ENCODE peak calls at places on chromosomes 16 and 17, in nine cellular contexts. One of them, this sample, is unnamed.

GRCh38 chr17:82370471-82371332 is 863 bp upstream of the UTS2R start:
- DNase-seq in GM23248: peak; percentile 46
- DNase-seq in hepatocyte: no peak
- DNase-seq in OCI-LY7: peak; percentile 87
- DNase-seq in neural progenitor cell: no peak
- DNase-seq in HCT116: no peak
- DNase-seq in SK-N-SH: peak; percentile 51
- DNase-seq in GM23338: no peak
- DNase-seq in MM.1S: peak; percentile 94
- DNase-seq in this sample: peak; percentile 8

GRCh38 chr17:48023408-48024148 is 14.0 kb downstream of the COPZ2 start:
- DNase-seq in GM23248: peak; percentile 95
- DNase-seq in hepatocyte: peak; percentile 83
- DNase-seq in OCI-LY7: peak; percentile 71
- DNase-seq in neural progenitor cell: peak; percentile 93
- DNase-seq in HCT116: peak; percentile 75
- DNase-seq in SK-N-SH: peak; percentile 94
- DNase-seq in GM23338: peak; percentile 95
- DNase-seq in MM.1S: peak; percentile 69
- DNase-seq in this sample: peak; percentile 94

GRCh38 chr16:50265260-50265659 is 1.1 kb upstream of the ADCY7 start:
- DNase-seq in GM23248: peak; percentile 28
- DNase-seq in hepatocyte: peak; percentile 14
- DNase-seq in OCI-LY7: peak; percentile 72
- DNase-seq in neural progenitor cell: no peak
- DNase-seq in HCT116: peak; percentile 33
- DNase-seq in SK-N-SH: peak; percentile 62
- DNase-seq in GM23338: no peak
- DNase-seq in MM.1S: peak; percentile 56
- DNase-seq in this sample: peak; percentile 21

GRCh38 chr16:5504028-5504758 is 406.6 kb upstream of the EEF2KMT start:
- DNase-seq in GM23248: no peak
- DNase-seq in hepatocyte: peak; percentile 44
- DNase-seq in OCI-LY7: no peak
- DNase-seq in neural progenitor cell: no peak
- DNase-seq in HCT116: no peak
- DNase-seq in SK-N-SH: peak; percentile 69
- DNase-seq in GM23338: no peak
- DNase-seq in MM.1S: no peak
- DNase-seq in this sample: no peak

GRCh38 chr17:67021718-67022450 is 22.5 kb upstream of the CACNG1 start:
- DNase-seq in GM23248: no peak
- DNase-seq in hepatocyte: no peak
- DNase-seq in OCI-LY7: no peak
- DNase-seq in neural progenitor cell: no peak
- DNase-seq in HCT116: no peak
- DNase-seq in SK-N-SH: peak; percentile 67
- DNase-seq in GM23338: no peak
- DNase-seq in MM.1S: no peak
- DNase-seq in this sample: no peak

GRCh38 chr16:20906225-20906870 is 5.8 kb downstream of the LYRM1 start:
- DNase-seq in GM23248: peak; percentile 88
- DNase-seq in hepatocyte: no peak
- DNase-seq in OCI-LY7: no peak
- DNase-seq in neural progenitor cell: no peak
- DNase-seq in HCT116: no peak
- DNase-seq in SK-N-SH: no peak
- DNase-seq in GM23338: no peak
- DNase-seq in MM.1S: no peak
- DNase-seq in this sample: peak; percentile 92

GRCh38 chr17:67568961-67569360 is 148.8 kb upstream of the NOL11 start:
- DNase-seq in GM23248: no peak
- DNase-seq in hepatocyte: no peak
- DNase-seq in OCI-LY7: peak; percentile 21
- DNase-seq in neural progenitor cell: no peak
- DNase-seq in HCT116: no peak
- DNase-seq in SK-N-SH: no peak
- DNase-seq in GM23338: no peak
- DNase-seq in MM.1S: no peak
- DNase-seq in this sample: no peak

GRCh38 chr16:8675183-8676159 is 1.1 kb downstream of the ABAT start:
- DNase-seq in GM23248: peak; percentile 14
- DNase-seq in hepatocyte: peak; percentile 37
- DNase-seq in OCI-LY7: no peak
- DNase-seq in neural progenitor cell: no peak
- DNase-seq in HCT116: no peak
- DNase-seq in SK-N-SH: peak; percentile 77
- DNase-seq in GM23338: no peak
- DNase-seq in MM.1S: no peak
- DNase-seq in this sample: no peak

GRCh38 chr16:57178296-57178695 is 7.5 kb downstream of the PSME3IP1 start:
- DNase-seq in GM23248: no peak
- DNase-seq in hepatocyte: no peak
- DNase-seq in OCI-LY7: no peak
- DNase-seq in neural progenitor cell: no peak
- DNase-seq in HCT116: no peak
- DNase-seq in SK-N-SH: no peak
- DNase-seq in GM23338: no peak
- DNase-seq in MM.1S: no peak
- DNase-seq in this sample: no peak

GRCh38 chr16:78448658-78449327 is 349.3 kb downstream of the WWOX start:
- DNase-seq in GM23248: no peak
- DNase-seq in hepatocyte: no peak
- DNase-seq in OCI-LY7: no peak
- DNase-seq in neural progenitor cell: no peak
- DNase-seq in HCT116: no peak
- DNase-seq in SK-N-SH: no peak
- DNase-seq in GM23338: peak; percentile 50
- DNase-seq in MM.1S: no peak
- DNase-seq in this sample: no peak

GRCh38 chr16:85283305-85284050 is 171.2 kb upstream of the CIBAR2 start:
- DNase-seq in GM23248: no peak
- DNase-seq in hepatocyte: no peak
- DNase-seq in OCI-LY7: no peak
- DNase-seq in neural progenitor cell: no peak
- DNase-seq in HCT116: no peak
- DNase-seq in SK-N-SH: no peak
- DNase-seq in GM23338: no peak
- DNase-seq in MM.1S: no peak
- DNase-seq in this sample: no peak

GRCh38 chr16:77897038-77897437 is 108.7 kb downstream of the VAT1L start:
- DNase-seq in GM23248: peak; percentile 36
- DNase-seq in hepatocyte: peak; percentile 12
- DNase-seq in OCI-LY7: no peak
- DNase-seq in neural progenitor cell: no peak
- DNase-seq in HCT116: no peak
- DNase-seq in SK-N-SH: peak; percentile 25
- DNase-seq in GM23338: no peak
- DNase-seq in MM.1S: no peak
- DNase-seq in this sample: no peak

GRCh38 chr16:88754912-88755744 is 29.9 kb downstream of the PIEZO1 start:
- DNase-seq in GM23248: peak; percentile 83
- DNase-seq in hepatocyte: peak; percentile 68
- DNase-seq in OCI-LY7: peak; percentile 43
- DNase-seq in neural progenitor cell: peak; percentile 80
- DNase-seq in HCT116: no peak
- DNase-seq in SK-N-SH: peak; percentile 84
- DNase-seq in GM23338: peak; percentile 78
- DNase-seq in MM.1S: no peak
- DNase-seq in this sample: peak; percentile 73

GRCh38 chr16:55701442-55702319 is 45.9 kb downstream of the SLC6A2 start:
- DNase-seq in GM23248: peak; percentile 72
- DNase-seq in hepatocyte: peak; percentile 72
- DNase-seq in OCI-LY7: peak; percentile 59
- DNase-seq in neural progenitor cell: peak; percentile 70
- DNase-seq in HCT116: peak; percentile 46
- DNase-seq in SK-N-SH: peak; percentile 65
- DNase-seq in GM23338: peak; percentile 74
- DNase-seq in MM.1S: peak; percentile 48
- DNase-seq in this sample: peak; percentile 57

GRCh38 chr17:20294120-20294519 is 173.2 kb downstream of the LGALS9B start:
- DNase-seq in GM23248: no peak
- DNase-seq in hepatocyte: no peak
- DNase-seq in OCI-LY7: no peak
- DNase-seq in neural progenitor cell: no peak
- DNase-seq in HCT116: no peak
- DNase-seq in SK-N-SH: no peak
- DNase-seq in GM23338: no peak
- DNase-seq in MM.1S: no peak
- DNase-seq in this sample: no peak

GRCh38 chr16:54812229-54812628 is 118.4 kb upstream of the IRX5 start:
- DNase-seq in GM23248: peak; percentile 22
- DNase-seq in hepatocyte: no peak
- DNase-seq in OCI-LY7: no peak
- DNase-seq in neural progenitor cell: no peak
- DNase-seq in HCT116: no peak
- DNase-seq in SK-N-SH: no peak
- DNase-seq in GM23338: no peak
- DNase-seq in MM.1S: no peak
- DNase-seq in this sample: no peak

GRCh38 chr17:63519972-63520882 is 2.9 kb upstream of the KCNH6 start:
- DNase-seq in GM23248: no peak
- DNase-seq in hepatocyte: peak; percentile 78
- DNase-seq in OCI-LY7: no peak
- DNase-seq in neural progenitor cell: no peak
- DNase-seq in HCT116: no peak
- DNase-seq in SK-N-SH: no peak
- DNase-seq in GM23338: peak; percentile 19
- DNase-seq in MM.1S: no peak
- DNase-seq in this sample: peak; percentile 31

GRCh38 chr16:30720086-30720485 is 21.1 kb downstream of the SRCAP start:
- DNase-seq in GM23248: no peak
- DNase-seq in hepatocyte: no peak
- DNase-seq in OCI-LY7: no peak
- DNase-seq in neural progenitor cell: no peak
- DNase-seq in HCT116: no peak
- DNase-seq in SK-N-SH: no peak
- DNase-seq in GM23338: no peak
- DNase-seq in MM.1S: no peak
- DNase-seq in this sample: no peak

GRCh38 chr16:52069866-52070265 is 477.1 kb downstream of the TOX3 start:
- DNase-seq in GM23248: peak; percentile 43
- DNase-seq in hepatocyte: peak; percentile 71
- DNase-seq in OCI-LY7: no peak
- DNase-seq in neural progenitor cell: peak; percentile 59
- DNase-seq in HCT116: no peak
- DNase-seq in SK-N-SH: peak; percentile 0
- DNase-seq in GM23338: peak; percentile 80
- DNase-seq in MM.1S: no peak
- DNase-seq in this sample: peak; percentile 2

GRCh38 chr17:81453049-81453448 is 57.8 kb downstream of the BAHCC1 start:
- DNase-seq in GM23248: no peak
- DNase-seq in hepatocyte: no peak
- DNase-seq in OCI-LY7: peak; percentile 59
- DNase-seq in neural progenitor cell: no peak
- DNase-seq in HCT116: no peak
- DNase-seq in SK-N-SH: no peak
- DNase-seq in GM23338: no peak
- DNase-seq in MM.1S: no peak
- DNase-seq in this sample: no peak

DNA sequence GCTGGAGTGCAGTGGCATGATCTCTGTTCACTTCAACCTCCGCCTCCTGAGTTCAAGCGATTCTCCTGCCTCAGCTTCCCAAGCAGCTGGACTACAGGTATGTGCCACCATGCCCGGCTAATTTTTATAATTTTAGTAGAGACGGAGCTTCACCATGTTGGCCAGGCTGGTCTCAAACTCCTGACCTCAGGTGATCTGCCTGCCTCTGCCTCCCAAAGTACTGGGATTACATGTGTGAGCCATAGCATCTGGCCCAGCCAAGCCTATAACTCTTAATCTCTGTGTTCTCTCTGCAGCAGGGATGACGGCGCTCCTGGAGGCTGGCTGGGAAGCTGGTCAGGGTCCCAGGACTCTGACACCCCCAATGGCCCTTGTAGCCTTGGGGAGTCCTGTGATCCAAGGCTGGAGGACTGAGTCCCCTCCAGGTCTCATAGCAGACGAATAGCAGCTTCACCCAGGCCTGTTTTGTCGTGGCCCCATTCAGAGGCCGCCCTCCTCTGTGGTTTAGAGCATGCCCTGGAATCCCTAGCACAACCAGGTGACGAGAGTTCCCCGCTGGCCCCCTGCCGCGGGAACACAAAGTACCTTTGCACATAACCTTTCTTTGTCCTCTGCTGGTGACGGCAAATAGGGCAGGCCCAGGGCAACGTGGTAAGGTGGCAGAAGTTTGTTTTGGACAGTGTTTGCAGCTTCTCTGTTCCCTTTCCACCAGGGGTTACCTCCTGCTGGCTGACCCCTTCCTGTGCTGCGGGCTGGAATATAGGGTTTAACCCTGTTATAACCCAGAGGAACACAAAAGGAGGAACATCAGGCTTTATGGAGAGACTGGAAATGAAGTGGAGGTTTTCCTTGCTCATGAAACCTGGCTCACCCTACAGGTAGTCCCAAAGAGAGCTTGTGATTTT is 43.0 kb upstream of the TOB1 start:
- DNase-seq in GM23248: no peak
- DNase-seq in hepatocyte: peak; percentile 75
- DNase-seq in OCI-LY7: no peak
- DNase-seq in neural progenitor cell: peak; percentile 55
- DNase-seq in HCT116: no peak
- DNase-seq in SK-N-SH: no peak
- DNase-seq in GM23338: peak; percentile 76
- DNase-seq in MM.1S: no peak
- DNase-seq in this sample: no peak
- H3K4me3 ChIP-seq in GM23248: no peak overlapping the region
- H3K4me3 ChIP-seq in hepatocyte: no peak overlapping the region
- H3K4me3 ChIP-seq in OCI-LY7: no peak overlapping the region
- H3K4me3 ChIP-seq in neural progenitor cell: no peak overlapping the region
- H3K4me3 ChIP-seq in HCT116: no peak overlapping the region
- H3K4me3 ChIP-seq in SK-N-SH: no peak overlapping the region
- H3K4me3 ChIP-seq in GM23338: no peak overlapping the region
- H3K4me3 ChIP-seq in MM.1S: no peak overlapping the region
- H3K4me3 ChIP-seq in this sample: no peak overlapping the region

GRCh38 chr16:48503779-48504178 is 106.2 kb downstream of the N4BP1 start:
- DNase-seq in GM23248: peak; percentile 95
- DNase-seq in hepatocyte: peak; percentile 76
- DNase-seq in OCI-LY7: no peak
- DNase-seq in neural progenitor cell: no peak
- DNase-seq in HCT116: no peak
- DNase-seq in SK-N-SH: peak; percentile 88
- DNase-seq in GM23338: no peak
- DNase-seq in MM.1S: no peak
- DNase-seq in this sample: no peak
- TF ChIP-seq EZH2phosphoT487 in GM23248: no peak
- TF ChIP-seq EZH2phosphoT487 in hepatocyte: no peak
- TF ChIP-seq EZH2phosphoT487 in OCI-LY7: no peak
- TF ChIP-seq EZH2phosphoT487 in neural progenitor cell: no peak
- TF ChIP-seq EZH2phosphoT487 in HCT116: no peak
- TF ChIP-seq EZH2phosphoT487 in SK-N-SH: no peak
- TF ChIP-seq EZH2phosphoT487 in GM23338: no peak
- TF ChIP-seq EZH2phosphoT487 in MM.1S: no peak
- TF ChIP-seq EZH2phosphoT487 in this sample: no peak

GRCh38 chr17:8125196-8125946 is 1.5 kb upstream of the HES7 start:
- DNase-seq in GM23248: peak; percentile 66
- DNase-seq in hepatocyte: peak; percentile 88
- DNase-seq in OCI-LY7: peak; percentile 85
- DNase-seq in neural progenitor cell: peak; percentile 84
- DNase-seq in HCT116: peak; percentile 60
- DNase-seq in SK-N-SH: peak; percentile 88
- DNase-seq in GM23338: peak; percentile 74
- DNase-seq in MM.1S: peak; percentile 65
- DNase-seq in this sample: peak; percentile 76
- H2AFZ ChIP-seq in GM23248: peak overlapping the region; percentile 93
- H2AFZ ChIP-seq in hepatocyte: no peak overlapping the region
- H2AFZ ChIP-seq in OCI-LY7: peak overlapping the region; percentile 80
- H2AFZ ChIP-seq in neural progenitor cell: no peak overlapping the region
- H2AFZ ChIP-seq in HCT116: no peak overlapping the region
- H2AFZ ChIP-seq in SK-N-SH: peak overlapping the region; percentile 97
- H2AFZ ChIP-seq in GM23338: peak overlapping the region; percentile 63
- H2AFZ ChIP-seq in MM.1S: peak overlapping the region; percentile 93
- H2AFZ ChIP-seq in this sample: peak overlapping the region; percentile 100

GRCh38 chr17:74972973-74973328 is 392 bp upstream of the HID1 start:
- DNase-seq in GM23248: no peak
- DNase-seq in hepatocyte: no peak
- DNase-seq in OCI-LY7: no peak
- DNase-seq in neural progenitor cell: no peak
- DNase-seq in HCT116: no peak
- DNase-seq in SK-N-SH: no peak
- DNase-seq in GM23338: no peak
- DNase-seq in MM.1S: no peak
- DNase-seq in this sample: no peak
- H3K4me3 ChIP-seq in GM23248: no peak overlapping the region
- H3K4me3 ChIP-seq in hepatocyte: peak overlapping the region; percentile 79
- H3K4me3 ChIP-seq in OCI-LY7: peak overlapping the region; percentile 62
- H3K4me3 ChIP-seq in neural progenitor cell: peak overlapping the region; percentile 85
- H3K4me3 ChIP-seq in HCT116: peak overlapping the region; percentile 84
- H3K4me3 ChIP-seq in SK-N-SH: peak overlapping the region; percentile 54
- H3K4me3 ChIP-seq in GM23338: peak overlapping the region; percentile 75
- H3K4me3 ChIP-seq in MM.1S: peak overlapping the region; percentile 45
- H3K4me3 ChIP-seq in this sample: peak overlapping the region; percentile 90

This sample was measured in PC-3.